ENCODE peak calls at places on chromosomes 12 and 14, in eight cellular contexts. M, N, X, F, T, D, O and U are unnamed samples.

GRCh38 chr12:6407206-6407954 is 23.4 kb downstream of the LTBR start:
- DNase-seq in M (no peak), N (no peak), X (no peak), F (no peak), T (no peak), D (no peak), O (no peak), U (no peak)

GRCh38 chr14:49420201-49420600 is 166.0 kb downstream of the RPS29 start:
- DNase-seq in M (no peak), N (no peak), X (no peak), F (no peak), T (no peak), D (no peak), O (no peak), U (no peak)

GRCh38 chr12:122516544-122517361 is 10.0 kb downstream of the RSRC2 start:
- DNase-seq in M (no peak), N (no peak), X (no peak), F (no peak), T (no peak), D (no peak), O (no peak), U (no peak)

GRCh38 chr12:69897744-69898143 is 72.7 kb downstream of the MYRFL start:
- DNase-seq in M (no peak), N (no peak), X (no peak), F (no peak), T (no peak), D (no peak), O (no peak), U (no peak)

GRCh38 chr14:36020120-36021029 is 156.1 kb downstream of the PTCSC3 start:
- DNase-seq in M (no peak), N (no peak), X (no peak), F (no peak), T (no peak), D (no peak), O (no peak), U (no peak)

GRCh38 chr12:39467432-39467870 is 24.5 kb upstream of the KIF21A start:
- DNase-seq in M (no peak), N (no peak), X (no peak), F (no peak), T (no peak), D (no peak), O (no peak), U (no peak)

GRCh38 chr12:15001733-15002471 is 29.1 kb downstream of the PDE6H start:
- DNase-seq in M (peak; percentile 24), N (peak; percentile 55), X (no peak), F (no peak), T (no peak), D (peak; percentile 86), O (no peak), U (no peak)

GRCh38 chr12:43158126-43158525 is 393.9 kb downstream of the ADAMTS20 start:
- DNase-seq in M (no peak), N (no peak), X (no peak), F (no peak), T (no peak), D (no peak), O (no peak), U (no peak)

GRCh38 chr12:26966842-26967241 is 28.6 kb downstream of the FGFR1OP2 start:
- DNase-seq in M (no peak), N (no peak), X (no peak), F (no peak), T (no peak), D (no peak), O (no peak), U (peak; percentile 56)

GRCh38 chr14:63045234-63045611 is at the start of gene KCNH5:
- DNase-seq in M (no peak), N (peak; percentile 13), X (no peak), F (peak; percentile 14), T (no peak), D (no peak), O (no peak), U (no peak)

GRCh38 chr12:43578782-43579181 is 26.8 kb upstream of the ADAMTS20 start:
- DNase-seq in M (no peak), N (no peak), X (no peak), F (no peak), T (no peak), D (no peak), O (no peak), U (no peak)

GRCh38 chr12:66600805-66601392 is 78.0 kb downstream of the GRIP1 start:
- DNase-seq in M (no peak), N (no peak), X (no peak), F (no peak), T (no peak), D (no peak), O (no peak), U (no peak)

GRCh38 chr12:66598081-66598480 is 80.8 kb downstream of the GRIP1 start:
- DNase-seq in M (no peak), N (no peak), X (no peak), F (no peak), T (no peak), D (no peak), O (no peak), U (no peak)

GRCh38 chr12:66590276-66590675 is 88.6 kb downstream of the GRIP1 start:
- DNase-seq in M (no peak), N (no peak), X (no peak), F (no peak), T (no peak), D (no peak), O (no peak), U (no peak)

GRCh38 chr12:66594688-66595087 is 84.2 kb downstream of the GRIP1 start:
- DNase-seq in M (no peak), N (no peak), X (no peak), F (no peak), T (no peak), D (no peak), O (no peak), U (no peak)

GRCh38 chr12:66596189-66596588 is 82.7 kb downstream of the GRIP1 start:
- DNase-seq in M (no peak), N (no peak), X (no peak), F (no peak), T (no peak), D (no peak), O (no peak), U (no peak)
- TF ChIP-seq POLR2A in M (no peak), N (no peak), X (no peak), F (no peak), T (no peak), D (no peak), O (no peak), U (no peak)

GRCh38 chr14:96571311-96571710 is 69.1 kb downstream of the PAPOLA start:
- DNase-seq in M (no peak), N (no peak), X (no peak), F (no peak), T (no peak), D (no peak), O (no peak), U (no peak)

GRCh38 chr14:96564389-96564788 is 62.2 kb downstream of the PAPOLA start:
- DNase-seq in M (no peak), N (no peak), X (no peak), F (no peak), T (no peak), D (no peak), O (no peak), U (no peak)

GRCh38 chr14:96565811-96566210 is 63.6 kb downstream of the PAPOLA start:
- DNase-seq in M (no peak), N (no peak), X (no peak), F (no peak), T (no peak), D (no peak), O (no peak), U (no peak)

GRCh38 chr14:96568646-96569045 is 66.5 kb downstream of the PAPOLA start:
- DNase-seq in M (no peak), N (no peak), X (no peak), F (no peak), T (no peak), D (no peak), O (no peak), U (no peak)

DNA sequence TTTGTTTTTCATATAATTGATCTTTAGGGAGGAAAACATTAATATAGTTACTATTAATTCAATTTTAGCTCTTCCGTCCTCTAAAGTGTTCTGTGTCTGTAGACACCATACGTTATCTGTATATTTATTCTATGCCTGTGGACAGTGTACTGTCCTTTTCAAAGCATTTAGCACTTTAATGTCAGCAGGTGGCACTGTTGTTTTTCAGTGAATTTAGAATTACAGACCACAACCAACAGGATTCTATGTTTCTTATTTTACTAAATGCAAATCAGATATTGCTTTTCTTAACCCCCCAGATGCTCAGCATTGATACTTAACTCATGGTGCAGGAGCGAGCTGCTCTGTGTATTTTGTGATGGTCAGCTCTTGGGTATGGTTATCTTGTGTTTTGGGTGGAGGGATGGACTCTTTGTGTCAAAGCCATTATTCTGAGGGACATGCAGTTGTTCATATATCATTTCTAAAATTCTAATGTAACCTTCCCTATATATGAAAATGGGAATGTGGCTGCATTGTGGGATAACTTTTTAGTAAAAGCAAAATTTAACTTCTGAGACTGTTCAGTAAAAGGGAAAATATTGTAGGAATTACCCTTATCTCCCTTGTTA is 65.2 kb downstream of the PAPOLA start:
- DNase-seq in M (no peak), N (no peak), X (no peak), F (peak; percentile 36), T (no peak), D (no peak), O (no peak), U (peak; percentile 40)
- TF ChIP-seq CTCF in M (peak; percentile 30), N (no peak), X (peak; percentile 54), F (peak; percentile 72), T (peak; percentile 53), D (no peak), O (peak; percentile 51), U (peak; percentile 46)

GRCh38 chr14:34883954-34884353 is 8.8 kb upstream of the BAZ1A start:
- DNase-seq in M (no peak), N (no peak), X (no peak), F (no peak), T (no peak), D (no peak), O (no peak), U (no peak)
- TF ChIP-seq POLR2A in M (no peak), N (no peak), X (no peak), F (no peak), T (no peak), D (no peak), O (no peak), U (no peak)

GRCh38 chr12:4909734-4910501 is at the start of gene KCNA1:
- DNase-seq in M (no peak), N (no peak), X (no peak), F (no peak), T (no peak), D (no peak), O (no peak), U (no peak)
- TF ChIP-seq CTCF in M (no peak), N (no peak), X (no peak), F (no peak), T (no peak), D (no peak), O (no peak), U (no peak)